ENCODE peak calls at places on chromosomes 1 and 21, in six cellular contexts. M, Q, U, F, H and L are unnamed samples.
A peak's percentile ranks its signal among the peaks of the same experiment; 100 is the strongest.

GRCh38 chr1:239912471-239912870 is 179.2 kb upstream of the FMN2 start:
- DNase-seq in M (no peak), Q (no peak), U (no peak), F (no peak), H (no peak), L (no peak)

GRCh38 chr21:24118738-24119470 is 1488.4 kb downstream of the MRPL39 start:
- DNase-seq in M (no peak), Q (no peak), U (no peak), F (no peak), H (no peak), L (no peak)

GRCh38 chr1:159011701-159012100 is 2.0 kb downstream of the IFI16 start:
- DNase-seq in M (no peak), Q (no peak), U (no peak), F (no peak), H (no peak), L (no peak)

GRCh38 chr1:66402194-66402593 is 131.8 kb upstream of the SGIP1 start:
- DNase-seq in M (peak; percentile 51), Q (no peak), U (peak; percentile 56), F (no peak), H (peak; percentile 69), L (no peak)

GRCh38 chr1:10109372-10109771 is 76.6 kb downstream of the UBE4B start:
- DNase-seq in M (no peak), Q (no peak), U (no peak), F (no peak), H (no peak), L (no peak)

GRCh38 chr1:113871597-113872113 is at the start of gene PTPN22:
- DNase-seq in M (peak; percentile 72), Q (peak; percentile 64), U (peak; percentile 67), F (no peak), H (peak; percentile 76), L (no peak)

GRCh38 chr1:236654957-236655356 is 31.3 kb upstream of the ACTN2 start:
- DNase-seq in M (no peak), Q (no peak), U (no peak), F (no peak), H (peak; percentile 35), L (no peak)

GRCh38 chr1:27403065-27403726 is 10.8 kb downstream of the GPR3 start:
- DNase-seq in M (peak; percentile 55), Q (no peak), U (peak; percentile 46), F (no peak), H (peak; percentile 56), L (no peak)

GRCh38 chr1:89781494-89782126 is 39.2 kb upstream of the LRRC8D start:
- DNase-seq in M (no peak), Q (peak; percentile 30), U (no peak), F (no peak), H (peak; percentile 39), L (no peak)

GRCh38 chr1:52365091-52365745 is 787 bp downstream of the CC2D1B start:
- DNase-seq in M (peak; percentile 66), Q (no peak), U (peak; percentile 59), F (peak; percentile 70), H (peak; percentile 71), L (peak; percentile 69)

GRCh38 chr1:95004013-95004412 is 68.7 kb downstream of the ALG14 start:
- DNase-seq in M (peak; percentile 21), Q (no peak), U (no peak), F (no peak), H (no peak), L (no peak)

GRCh38 chr21:43731891-43732711 is 13.2 kb downstream of the PDXK start:
- DNase-seq in M (no peak), Q (no peak), U (no peak), F (no peak), H (peak; percentile 78), L (no peak)
- H3K4me3 ChIP-seq in M (no peak overlapping the region), Q (no peak overlapping the region), U (no peak overlapping the region), F (no peak overlapping the region), H (no peak overlapping the region), L (no peak overlapping the region)

GRCh38 chr1:15945011-15945831 is 30.7 kb downstream of the ZBTB17 start:
- DNase-seq in M (no peak), Q (no peak), U (no peak), F (no peak), H (no peak), L (no peak)
- H3K36me3 ChIP-seq in M (peaks cover 32% of the 10 kb centered on the region), Q (peaks cover 32% of the 10 kb centered on the region), U (peaks cover 29% of the 10 kb centered on the region), F (no peaks in the 10 kb centered on the region), H (peaks cover 23% of the 10 kb centered on the region), L (peaks cover 57% of the 10 kb centered on the region)

GRCh38 chr1:2877391-2877790 is 75.9 kb upstream of the TTC34 start:
- DNase-seq in M (no peak), Q (no peak), U (no peak), F (no peak), H (no peak), L (no peak)
- H3K9me3 ChIP-seq in M (no peaks in the 10 kb centered on the region), Q (no peaks in the 10 kb centered on the region), U (no peaks in the 10 kb centered on the region), F (no peaks in the 10 kb centered on the region), H (no peaks in the 10 kb centered on the region), L (no peaks in the 10 kb centered on the region)

DNA sequence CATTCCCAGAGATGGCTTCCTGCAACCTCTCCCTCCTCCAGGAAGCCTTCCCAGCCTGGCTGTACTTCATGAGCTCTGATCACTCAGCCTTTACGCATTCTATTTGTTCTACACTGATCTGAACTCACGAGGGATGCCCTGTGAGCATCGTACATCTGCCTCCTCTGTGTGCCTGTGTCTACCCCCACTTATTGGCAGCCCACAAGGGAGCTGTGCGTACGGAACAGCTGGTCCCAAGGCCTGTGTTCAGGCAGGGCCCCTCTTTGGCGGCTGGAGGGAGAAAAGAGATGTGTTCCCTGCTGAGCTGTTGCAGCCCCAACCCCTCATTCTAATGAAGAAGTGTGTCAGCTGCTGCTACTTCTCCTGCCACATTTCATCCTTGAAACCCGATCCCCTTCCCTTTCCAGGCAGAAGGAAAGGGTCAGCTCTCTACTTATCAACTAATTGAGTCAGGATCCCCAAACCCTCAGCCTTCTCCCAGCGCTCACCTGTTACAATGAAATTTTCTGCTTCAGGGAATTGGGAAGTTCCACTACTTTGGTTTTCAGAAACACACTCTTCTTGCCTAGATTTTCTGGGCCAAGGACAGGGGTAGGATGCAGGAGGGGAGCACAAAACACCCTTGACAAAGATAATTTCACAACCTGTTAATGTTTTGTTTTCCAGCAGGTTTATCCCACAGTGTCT is 3.2 kb downstream of the INKA2 start:
- DNase-seq in M (no peak), Q (no peak), U (no peak), F (no peak), H (no peak), L (no peak)
- H3K4me3 ChIP-seq in M (no peak overlapping the region), Q (no peak overlapping the region), U (no peak overlapping the region), F (no peak overlapping the region), H (no peak overlapping the region), L (no peak overlapping the region)

DNA sequence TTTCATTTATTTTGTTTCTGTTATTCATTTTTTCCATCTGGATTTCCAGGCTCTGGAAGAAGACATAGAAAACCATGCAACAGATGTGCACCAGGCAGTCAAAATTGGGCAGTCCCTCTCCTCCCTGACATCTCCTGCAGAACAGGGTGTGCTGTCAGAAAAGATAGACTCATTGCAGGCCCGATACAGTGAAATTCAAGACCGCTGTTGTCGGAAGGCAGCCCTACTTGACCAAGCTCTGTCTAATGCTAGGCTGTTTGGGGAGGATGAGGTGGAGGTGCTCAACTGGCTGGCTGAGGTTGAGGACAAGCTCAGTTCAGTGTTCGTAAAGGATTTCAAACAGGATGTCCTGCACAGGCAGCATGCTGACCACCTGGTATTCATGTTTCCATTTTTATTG is 63.5 kb upstream of the BMP8A start:
- DNase-seq in M (no peak), Q (no peak), U (no peak), F (no peak), H (no peak), L (no peak)
- H3K36me3 ChIP-seq in M (peaks cover 49% of the 10 kb centered on the region), Q (peaks cover 62% of the 10 kb centered on the region), U (peaks cover 18% of the 10 kb centered on the region), F (no peaks in the 10 kb centered on the region), H (peaks cover 75% of the 10 kb centered on the region), L (peaks cover 15% of the 10 kb centered on the region)

GRCh38 chr1:165875171-165875570 is 47.8 kb downstream of the UCK2 start:
- DNase-seq in M (no peak), Q (no peak), U (peak; percentile 27), F (no peak), H (no peak), L (no peak)

GRCh38 chr1:165875604-165876003 is 48.2 kb downstream of the UCK2 start:
- DNase-seq in M (no peak), Q (no peak), U (no peak), F (no peak), H (no peak), L (no peak)

GRCh38 chr1:165876121-165876520 is 48.7 kb downstream of the UCK2 start:
- DNase-seq in M (no peak), Q (no peak), U (no peak), F (no peak), H (no peak), L (no peak)

GRCh38 chr1:165873481-165873880 is 46.1 kb downstream of the UCK2 start:
- DNase-seq in M (no peak), Q (no peak), U (no peak), F (no peak), H (no peak), L (no peak)

GRCh38 chr1:165874643-165875042 is 47.2 kb downstream of the UCK2 start:
- DNase-seq in M (no peak), Q (no peak), U (no peak), F (no peak), H (no peak), L (no peak)
- H3K9me3 ChIP-seq in M (no peaks in the 10 kb centered on the region), Q (no peaks in the 10 kb centered on the region), U (no peaks in the 10 kb centered on the region), F (peaks cover 8% of the 10 kb centered on the region), H (no peaks in the 10 kb centered on the region), L (no peaks in the 10 kb centered on the region)

DNA sequence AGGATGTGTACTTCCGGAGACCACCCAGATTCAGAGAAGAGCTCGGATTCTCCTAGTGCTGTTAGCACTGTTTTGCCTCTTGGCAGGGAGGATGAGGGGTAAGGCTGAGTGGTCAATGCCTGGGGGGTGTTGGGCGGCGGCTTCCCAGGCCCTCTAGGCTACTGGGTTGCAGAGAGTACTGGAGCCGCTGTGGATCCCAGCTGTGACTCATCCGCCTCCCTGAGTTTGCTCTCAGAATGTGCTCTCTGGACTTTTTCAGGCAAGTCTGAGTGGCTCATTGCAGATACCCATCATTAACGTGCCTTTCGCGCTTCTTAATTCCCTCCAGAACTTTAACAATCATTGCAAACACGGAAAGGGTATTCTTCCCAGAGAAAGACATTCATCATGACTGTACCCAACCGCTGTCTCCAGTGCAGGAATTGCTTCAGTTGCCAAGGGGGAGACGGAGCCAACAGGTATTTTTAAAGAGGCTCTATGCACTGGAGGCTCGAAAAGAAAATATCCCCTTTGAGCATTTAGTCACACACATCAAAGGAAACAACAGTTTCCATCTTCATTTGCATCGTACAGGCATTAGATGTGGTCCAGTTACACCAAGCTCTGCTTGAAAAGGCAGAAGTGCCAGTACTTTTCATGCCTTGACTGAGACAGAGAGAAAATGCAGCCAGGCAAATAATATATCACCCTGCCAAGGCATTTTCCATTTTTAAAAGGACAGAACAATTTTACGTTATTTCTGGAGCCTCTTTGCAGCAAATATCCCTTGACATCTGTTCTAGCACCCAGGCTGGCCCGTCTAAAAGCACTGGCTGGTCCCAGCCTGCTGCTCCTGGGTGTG is 14.3 kb upstream of the CAMTA1 start:
- DNase-seq in M (no peak), Q (no peak), U (no peak), F (no peak), H (peak; percentile 42), L (no peak)
- H3K4me3 ChIP-seq in M (no peak overlapping the region), Q (no peak overlapping the region), U (no peak overlapping the region), F (no peak overlapping the region), H (no peak overlapping the region), L (no peak overlapping the region)